ENCODE peak calls at places on chromosomes 16 and 17, in six cellular contexts. One of them, this sample, is unnamed.

GRCh38 chr16:87041286-87041685 is 275.9 kb downstream of the C16orf95 start:
- DNase-seq in M059J: no peak
- DNase-seq in activated CD8-positive, alpha-beta memory T cell treated with anti-CD3 and anti-CD28 coated beads for 24 hours: no peak
- DNase-seq in RPMI7951: no peak
- DNase-seq in NCI-H2029: no peak
- DNase-seq in iPS-NIHi11: no peak
- DNase-seq in this sample: no peak

GRCh38 chr17:80337195-80337895 is 76.7 kb downstream of the RNF213 start:
- DNase-seq in activated CD8-positive, alpha-beta memory T cell treated with anti-CD3 and anti-CD28 coated beads for 24 hours: no peak
- DNase-seq in iPS-NIHi11: no peak
- DNase-seq in RPMI7951: no peak
- DNase-seq in NCI-H2029: no peak
- DNase-seq in M059J: no peak
- DNase-seq in this sample: no peak

GRCh38 chr17:77756846-77757610 is 201.5 kb upstream of the TNRC6C start:
- DNase-seq in iPS-NIHi11: no peak
- DNase-seq in M059J: no peak
- DNase-seq in NCI-H2029: no peak
- DNase-seq in RPMI7951: no peak
- DNase-seq in activated CD8-positive, alpha-beta memory T cell treated with anti-CD3 and anti-CD28 coated beads for 24 hours: no peak
- DNase-seq in this sample: no peak

GRCh38 chr17:72545756-72546155 is 424.9 kb downstream of the SOX9 start:
- DNase-seq in RPMI7951: no peak
- DNase-seq in M059J: no peak
- DNase-seq in NCI-H2029: no peak
- DNase-seq in activated CD8-positive, alpha-beta memory T cell treated with anti-CD3 and anti-CD28 coated beads for 24 hours: no peak
- DNase-seq in iPS-NIHi11: no peak
- DNase-seq in this sample: no peak

GRCh38 chr16:81547919-81548216 is 103.3 kb downstream of the CMIP start:
- DNase-seq in M059J: no peak
- DNase-seq in NCI-H2029: no peak
- DNase-seq in RPMI7951: no peak
- DNase-seq in activated CD8-positive, alpha-beta memory T cell treated with anti-CD3 and anti-CD28 coated beads for 24 hours: no peak
- DNase-seq in iPS-NIHi11: no peak
- DNase-seq in this sample: no peak

GRCh38 chr17:58320570-58321323 is 7.8 kb downstream of the TSPOAP1 start:
- DNase-seq in NCI-H2029: no peak
- DNase-seq in iPS-NIHi11: no peak
- DNase-seq in activated CD8-positive, alpha-beta memory T cell treated with anti-CD3 and anti-CD28 coated beads for 24 hours: no peak
- DNase-seq in M059J: no peak
- DNase-seq in RPMI7951: no peak
- DNase-seq in this sample: no peak

GRCh38 chr16:71626018-71626857 is at the start of gene MARVELD3:
- DNase-seq in M059J: no peak
- DNase-seq in iPS-NIHi11: peak
- DNase-seq in activated CD8-positive, alpha-beta memory T cell treated with anti-CD3 and anti-CD28 coated beads for 24 hours: peak
- DNase-seq in NCI-H2029: peak
- DNase-seq in RPMI7951: no peak
- DNase-seq in this sample: peak

GRCh38 chr16:57807252-57807967 is 5.1 kb upstream of the KIFC3 start:
- DNase-seq in activated CD8-positive, alpha-beta memory T cell treated with anti-CD3 and anti-CD28 coated beads for 24 hours: no peak
- DNase-seq in M059J: peak
- DNase-seq in iPS-NIHi11: no peak
- DNase-seq in RPMI7951: peak
- DNase-seq in NCI-H2029: no peak
- DNase-seq in this sample: no peak

GRCh38 chr17:50953831-50954601 is 87.9 kb upstream of the TOB1 start:
- DNase-seq in RPMI7951: no peak
- DNase-seq in iPS-NIHi11: peak
- DNase-seq in activated CD8-positive, alpha-beta memory T cell treated with anti-CD3 and anti-CD28 coated beads for 24 hours: peak
- DNase-seq in NCI-H2029: no peak
- DNase-seq in M059J: no peak
- DNase-seq in this sample: peak

GRCh38 chr17:1802429-1802828 is 27.3 kb downstream of the SMYD4 start:
- DNase-seq in iPS-NIHi11: no peak
- DNase-seq in M059J: no peak
- DNase-seq in RPMI7951: no peak
- DNase-seq in NCI-H2029: no peak
- DNase-seq in activated CD8-positive, alpha-beta memory T cell treated with anti-CD3 and anti-CD28 coated beads for 24 hours: no peak
- DNase-seq in this sample: no peak

GRCh38 chr16:47715442-47716054 is 254.4 kb downstream of the PHKB start:
- DNase-seq in NCI-H2029: no peak
- DNase-seq in activated CD8-positive, alpha-beta memory T cell treated with anti-CD3 and anti-CD28 coated beads for 24 hours: no peak
- DNase-seq in RPMI7951: no peak
- DNase-seq in iPS-NIHi11: no peak
- DNase-seq in M059J: peak
- DNase-seq in this sample: no peak

GRCh38 chr16:2422123-2422867 is 7.0 kb upstream of the CCNF start:
- DNase-seq in RPMI7951: no peak
- DNase-seq in activated CD8-positive, alpha-beta memory T cell treated with anti-CD3 and anti-CD28 coated beads for 24 hours: no peak
- DNase-seq in iPS-NIHi11: no peak
- DNase-seq in M059J: no peak
- DNase-seq in NCI-H2029: no peak
- DNase-seq in this sample: no peak

GRCh38 chr16:72091217-72091616 is 2.2 kb downstream of the TXNL4B start:
- DNase-seq in iPS-NIHi11: no peak
- DNase-seq in RPMI7951: no peak
- DNase-seq in NCI-H2029: no peak
- DNase-seq in activated CD8-positive, alpha-beta memory T cell treated with anti-CD3 and anti-CD28 coated beads for 24 hours: no peak
- DNase-seq in M059J: no peak
- DNase-seq in this sample: no peak

GRCh38 chr17:49585422-49586027 is 9.9 kb downstream of the NXPH3 start:
- DNase-seq in activated CD8-positive, alpha-beta memory T cell treated with anti-CD3 and anti-CD28 coated beads for 24 hours: no peak
- DNase-seq in M059J: no peak
- DNase-seq in NCI-H2029: no peak
- DNase-seq in iPS-NIHi11: peak
- DNase-seq in RPMI7951: no peak
- DNase-seq in this sample: no peak

GRCh38 chr17:78658281-78658785 is 81.1 kb upstream of the DNAH17 start:
- DNase-seq in NCI-H2029: no peak
- DNase-seq in M059J: peak
- DNase-seq in RPMI7951: no peak
- DNase-seq in iPS-NIHi11: no peak
- DNase-seq in activated CD8-positive, alpha-beta memory T cell treated with anti-CD3 and anti-CD28 coated beads for 24 hours: no peak
- DNase-seq in this sample: no peak

GRCh38 chr17:225551-225950 is 44.1 kb upstream of the DOC2B start:
- DNase-seq in activated CD8-positive, alpha-beta memory T cell treated with anti-CD3 and anti-CD28 coated beads for 24 hours: no peak
- DNase-seq in RPMI7951: no peak
- DNase-seq in M059J: no peak
- DNase-seq in iPS-NIHi11: no peak
- DNase-seq in NCI-H2029: no peak
- DNase-seq in this sample: no peak

GRCh38 chr17:83159204-83160049 is 80.0 kb downstream of the METRNL start:
- DNase-seq in RPMI7951: no peak
- DNase-seq in NCI-H2029: no peak
- DNase-seq in activated CD8-positive, alpha-beta memory T cell treated with anti-CD3 and anti-CD28 coated beads for 24 hours: no peak
- DNase-seq in iPS-NIHi11: no peak
- DNase-seq in M059J: no peak
- DNase-seq in this sample: no peak

GRCh38 chr16:74999683-75000480 is 1.1 kb downstream of the ZNRF1 start:
- DNase-seq in RPMI7951: peak
- DNase-seq in M059J: peak
- DNase-seq in iPS-NIHi11: peak
- DNase-seq in NCI-H2029: no peak
- DNase-seq in activated CD8-positive, alpha-beta memory T cell treated with anti-CD3 and anti-CD28 coated beads for 24 hours: peak
- DNase-seq in this sample: peak

GRCh38 chr17:61775364-61775763 is 88.0 kb downstream of the BRIP1 start:
- DNase-seq in iPS-NIHi11: no peak
- DNase-seq in M059J: no peak
- DNase-seq in RPMI7951: no peak
- DNase-seq in NCI-H2029: no peak
- DNase-seq in activated CD8-positive, alpha-beta memory T cell treated with anti-CD3 and anti-CD28 coated beads for 24 hours: no peak
- DNase-seq in this sample: no peak

This sample was measured in mammary epithelial cell.